ENCODE peak calls at places on chromosomes 16 and 17, in six cellular contexts. W is HuH-7; H is fibroblast of mammary gland; Y is NCI-H1048; R is stimulated activated CD8-positive, alpha-beta memory T cell treated with anti-CD3 and anti-CD28 coated beads, Interleukin-15, amount 100 ng/mL, for 1 hour; K is activated T-cell treated with anti-CD3 and anti-CD28 coated beads, Interleukin-2, amount 50 U/mL, for 72 hours. I is an unnamed sample.
A peak's percentile ranks its signal among the peaks of the same experiment; 100 is the strongest.

GRCh38 chr17:12998461-12998860 is 19.4 kb downstream of the ELAC2 start:
- DNase-seq in W (no peak), H (no peak), Y (no peak), R (no peak), K (no peak), I (no peak)

GRCh38 chr17:81208651-81209050 is 14.1 kb downstream of the CEP131 start:
- DNase-seq in W (no peak), H (no peak), Y (no peak), R (no peak), K (no peak), I (no peak)

GRCh38 chr17:73261617-73261951 is at the start of gene CPSF4L:
- DNase-seq in W (no peak), H (no peak), Y (no peak), R (no peak), K (no peak), I (no peak)

GRCh38 chr17:41420134-41420533 is 4.3 kb downstream of the KRT37 start:
- DNase-seq in W (no peak), H (no peak), Y (no peak), R (no peak), K (no peak), I (peak; percentile 51)

GRCh38 chr16:9378876-9379275 is 287.4 kb downstream of the HAPSTR1 start:
- DNase-seq in W (no peak), H (no peak), Y (no peak), R (no peak), K (no peak), I (no peak)

GRCh38 chr16:87231295-87231694 is 85.9 kb downstream of the C16orf95 start:
- DNase-seq in W (no peak), H (no peak), Y (no peak), R (no peak), K (no peak), I (no peak)

GRCh38 chr17:77083547-77083946 is 57.2 kb upstream of the SEC14L1 start:
- DNase-seq in W (no peak), H (no peak), Y (no peak), R (no peak), K (no peak), I (no peak)

GRCh38 chr17:50564916-50565315 is 4.4 kb downstream of the CACNA1G start:
- DNase-seq in W (no peak), H (peak; percentile 76), Y (no peak), R (no peak), K (no peak), I (peak; percentile 20)

GRCh38 chr17:57350266-57350665 is 93.9 kb downstream of the MSI2 start:
- DNase-seq in W (no peak), H (no peak), Y (no peak), R (no peak), K (no peak), I (no peak)

GRCh38 chr16:17784073-17784472 is 313.3 kb upstream of the XYLT1 start:
- DNase-seq in W (no peak), H (peak; percentile 66), Y (no peak), R (no peak), K (peak; percentile 4), I (no peak)

GRCh38 chr17:12983986-12984932 is 33.6 kb downstream of the ELAC2 start:
- DNase-seq in W (no peak), H (peak; percentile 99), Y (no peak), R (no peak), K (no peak), I (peak; percentile 24)

GRCh38 chr16:73915939-73916451 is 380.6 kb upstream of the PSMD7 start:
- DNase-seq in W (no peak), H (no peak), Y (no peak), R (no peak), K (no peak), I (no peak)

GRCh38 chr16:30659507-30660423 is 1.5 kb downstream of the FBRS start:
- DNase-seq in W (peak; percentile 36), H (no peak), Y (no peak), R (no peak), K (peak; percentile 62), I (peak; percentile 12)

I was measured in NCI-H226.